ENCODE peak calls at places on chromosomes 2 and 18, in six cellular contexts. One of them, this sample, is unnamed.

GRCh38 chr2:48175656-48176055 is 269.4 kb upstream of the FBXO11 start:
- DNase-seq in OCI-LY7: no peak
- DNase-seq in GM23338: no peak
- DNase-seq in neural progenitor cell: no peak
- DNase-seq in HCT116: no peak
- DNase-seq in SK-N-SH: no peak
- DNase-seq in this sample: no peak

GRCh38 chr2:42828487-42829416 is 36.4 kb upstream of the HAAO start:
- DNase-seq in neural progenitor cell: peak; percentile 89
- DNase-seq in GM23338: peak; percentile 91
- DNase-seq in SK-N-SH: peak; percentile 92
- DNase-seq in HCT116: peak; percentile 54
- DNase-seq in OCI-LY7: peak; percentile 76
- DNase-seq in this sample: peak; percentile 67

GRCh38 chr2:236021497-236022057 is 146.6 kb downstream of the GBX2 start:
- DNase-seq in GM23338: no peak
- DNase-seq in OCI-LY7: no peak
- DNase-seq in HCT116: no peak
- DNase-seq in neural progenitor cell: no peak
- DNase-seq in SK-N-SH: no peak
- DNase-seq in this sample: no peak

GRCh38 chr2:188978291-188979081 is 4.3 kb downstream of the COL3A1 start:
- DNase-seq in neural progenitor cell: peak; percentile 62
- DNase-seq in GM23338: peak; percentile 15
- DNase-seq in SK-N-SH: no peak
- DNase-seq in OCI-LY7: no peak
- DNase-seq in HCT116: peak; percentile 31
- DNase-seq in this sample: peak; percentile 49

GRCh38 chr18:68925268-68925667 is 127.4 kb downstream of the CCDC102B start:
- DNase-seq in SK-N-SH: no peak
- DNase-seq in OCI-LY7: no peak
- DNase-seq in HCT116: no peak
- DNase-seq in neural progenitor cell: peak; percentile 33
- DNase-seq in GM23338: peak; percentile 60
- DNase-seq in this sample: peak; percentile 89

GRCh38 chr2:111634050-111634784 is 249.8 kb downstream of the ANAPC1 start:
- DNase-seq in OCI-LY7: no peak
- DNase-seq in SK-N-SH: no peak
- DNase-seq in GM23338: no peak
- DNase-seq in neural progenitor cell: no peak
- DNase-seq in HCT116: no peak
- DNase-seq in this sample: no peak

GRCh38 chr18:48161911-48162698 is 231.6 kb upstream of the SMAD2 start:
- DNase-seq in GM23338: peak; percentile 55
- DNase-seq in SK-N-SH: no peak
- DNase-seq in HCT116: no peak
- DNase-seq in neural progenitor cell: no peak
- DNase-seq in OCI-LY7: no peak
- DNase-seq in this sample: no peak

GRCh38 chr2:45993476-45993991 is 303.7 kb upstream of the EPAS1 start:
- DNase-seq in SK-N-SH: peak; percentile 70
- DNase-seq in GM23338: peak; percentile 94
- DNase-seq in neural progenitor cell: peak; percentile 90
- DNase-seq in HCT116: peak; percentile 64
- DNase-seq in OCI-LY7: peak; percentile 73
- DNase-seq in this sample: peak; percentile 86

GRCh38 chr2:216624251-216624650 is 9.0 kb upstream of the IGFBP2 start:
- DNase-seq in OCI-LY7: no peak
- DNase-seq in HCT116: no peak
- DNase-seq in neural progenitor cell: no peak
- DNase-seq in GM23338: no peak
- DNase-seq in SK-N-SH: no peak
- DNase-seq in this sample: no peak

GRCh38 chr18:70998490-70998889 is 709.6 kb downstream of the SOCS6 start:
- DNase-seq in GM23338: no peak
- DNase-seq in SK-N-SH: no peak
- DNase-seq in neural progenitor cell: peak; percentile 47
- DNase-seq in OCI-LY7: no peak
- DNase-seq in HCT116: no peak
- DNase-seq in this sample: no peak

GRCh38 chr18:30639361-30639760 is 403.2 kb downstream of the DSC3 start:
- DNase-seq in GM23338: no peak
- DNase-seq in neural progenitor cell: no peak
- DNase-seq in HCT116: no peak
- DNase-seq in SK-N-SH: no peak
- DNase-seq in OCI-LY7: no peak
- DNase-seq in this sample: no peak

GRCh38 chr2:200056105-200056504 is 100.7 kb downstream of the MAIP1 start:
- DNase-seq in GM23338: no peak
- DNase-seq in neural progenitor cell: no peak
- DNase-seq in SK-N-SH: no peak
- DNase-seq in HCT116: no peak
- DNase-seq in OCI-LY7: no peak
- DNase-seq in this sample: no peak

GRCh38 chr2:26560892-26561291 is 80.3 kb downstream of the CIB4 start:
- DNase-seq in neural progenitor cell: no peak
- DNase-seq in OCI-LY7: no peak
- DNase-seq in HCT116: no peak
- DNase-seq in SK-N-SH: no peak
- DNase-seq in GM23338: no peak
- DNase-seq in this sample: no peak

GRCh38 chr2:160917850-160918249 is 242.4 kb upstream of the TANK start:
- DNase-seq in HCT116: no peak
- DNase-seq in OCI-LY7: no peak
- DNase-seq in neural progenitor cell: no peak
- DNase-seq in GM23338: no peak
- DNase-seq in SK-N-SH: no peak
- DNase-seq in this sample: no peak

GRCh38 chr2:160921401-160921964 is 238.7 kb upstream of the TANK start:
- DNase-seq in GM23338: no peak
- DNase-seq in OCI-LY7: no peak
- DNase-seq in neural progenitor cell: no peak
- DNase-seq in SK-N-SH: peak; percentile 27
- DNase-seq in HCT116: no peak
- DNase-seq in this sample: no peak

GRCh38 chr2:160920061-160920460 is 240.2 kb upstream of the TANK start:
- DNase-seq in neural progenitor cell: no peak
- DNase-seq in GM23338: no peak
- DNase-seq in SK-N-SH: no peak
- DNase-seq in OCI-LY7: no peak
- DNase-seq in HCT116: no peak
- DNase-seq in this sample: no peak

GRCh38 chr2:160920791-160921303 is 239.4 kb upstream of the TANK start:
- DNase-seq in GM23338: no peak
- DNase-seq in SK-N-SH: peak; percentile 74
- DNase-seq in OCI-LY7: no peak
- DNase-seq in neural progenitor cell: no peak
- DNase-seq in HCT116: no peak
- DNase-seq in this sample: no peak

GRCh38 chr2:160918909-160919503 is 241.2 kb upstream of the TANK start:
- DNase-seq in neural progenitor cell: peak; percentile 82
- DNase-seq in HCT116: peak; percentile 21
- DNase-seq in GM23338: peak; percentile 84
- DNase-seq in OCI-LY7: peak; percentile 18
- DNase-seq in SK-N-SH: no peak
- DNase-seq in this sample: peak; percentile 56
- TF ChIP-seq EZH2phosphoT487 in neural progenitor cell: no peak
- TF ChIP-seq EZH2phosphoT487 in HCT116: no peak
- TF ChIP-seq EZH2phosphoT487 in GM23338: no peak
- TF ChIP-seq EZH2phosphoT487 in OCI-LY7: no peak
- TF ChIP-seq EZH2phosphoT487 in SK-N-SH: no peak
- TF ChIP-seq EZH2phosphoT487 in this sample: no peak

GRCh38 chr2:168169097-168169745 is 78.2 kb downstream of the STK39 start:
- DNase-seq in HCT116: no peak
- DNase-seq in SK-N-SH: no peak
- DNase-seq in neural progenitor cell: no peak
- DNase-seq in OCI-LY7: peak; percentile 5
- DNase-seq in GM23338: no peak
- DNase-seq in this sample: no peak
- TF ChIP-seq EZH2phosphoT487 in HCT116: no peak
- TF ChIP-seq EZH2phosphoT487 in SK-N-SH: no peak
- TF ChIP-seq EZH2phosphoT487 in neural progenitor cell: no peak
- TF ChIP-seq EZH2phosphoT487 in OCI-LY7: no peak
- TF ChIP-seq EZH2phosphoT487 in GM23338: no peak
- TF ChIP-seq EZH2phosphoT487 in this sample: no peak

DNA sequence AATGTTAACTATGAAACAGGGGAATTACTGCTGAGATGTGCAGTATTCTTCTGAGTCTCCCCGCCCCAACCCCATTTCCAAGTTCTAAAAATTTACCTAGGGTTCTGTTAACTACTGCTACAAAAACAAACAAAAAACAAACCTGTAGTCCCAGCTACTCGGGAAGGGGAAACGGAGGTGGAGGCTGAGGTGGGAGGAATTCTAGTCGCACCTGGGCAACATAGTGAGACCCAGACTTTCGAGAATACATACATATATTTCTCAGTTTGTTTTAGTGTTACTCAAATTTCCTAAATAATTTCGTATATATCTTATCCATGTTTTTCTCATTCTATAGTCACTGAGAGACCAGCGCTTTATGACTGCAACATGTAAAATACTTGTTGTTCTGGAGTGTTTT is 989 bp downstream of the STAM2 start:
- DNase-seq in GM23338: no peak
- DNase-seq in OCI-LY7: no peak
- DNase-seq in SK-N-SH: no peak
- DNase-seq in HCT116: no peak
- DNase-seq in neural progenitor cell: no peak
- DNase-seq in this sample: peak; percentile 9
- TF ChIP-seq EZH2phosphoT487 in GM23338: no peak
- TF ChIP-seq EZH2phosphoT487 in OCI-LY7: no peak
- TF ChIP-seq EZH2phosphoT487 in SK-N-SH: no peak
- TF ChIP-seq EZH2phosphoT487 in HCT116: no peak
- TF ChIP-seq EZH2phosphoT487 in neural progenitor cell: no peak
- TF ChIP-seq EZH2phosphoT487 in this sample: no peak

DNA sequence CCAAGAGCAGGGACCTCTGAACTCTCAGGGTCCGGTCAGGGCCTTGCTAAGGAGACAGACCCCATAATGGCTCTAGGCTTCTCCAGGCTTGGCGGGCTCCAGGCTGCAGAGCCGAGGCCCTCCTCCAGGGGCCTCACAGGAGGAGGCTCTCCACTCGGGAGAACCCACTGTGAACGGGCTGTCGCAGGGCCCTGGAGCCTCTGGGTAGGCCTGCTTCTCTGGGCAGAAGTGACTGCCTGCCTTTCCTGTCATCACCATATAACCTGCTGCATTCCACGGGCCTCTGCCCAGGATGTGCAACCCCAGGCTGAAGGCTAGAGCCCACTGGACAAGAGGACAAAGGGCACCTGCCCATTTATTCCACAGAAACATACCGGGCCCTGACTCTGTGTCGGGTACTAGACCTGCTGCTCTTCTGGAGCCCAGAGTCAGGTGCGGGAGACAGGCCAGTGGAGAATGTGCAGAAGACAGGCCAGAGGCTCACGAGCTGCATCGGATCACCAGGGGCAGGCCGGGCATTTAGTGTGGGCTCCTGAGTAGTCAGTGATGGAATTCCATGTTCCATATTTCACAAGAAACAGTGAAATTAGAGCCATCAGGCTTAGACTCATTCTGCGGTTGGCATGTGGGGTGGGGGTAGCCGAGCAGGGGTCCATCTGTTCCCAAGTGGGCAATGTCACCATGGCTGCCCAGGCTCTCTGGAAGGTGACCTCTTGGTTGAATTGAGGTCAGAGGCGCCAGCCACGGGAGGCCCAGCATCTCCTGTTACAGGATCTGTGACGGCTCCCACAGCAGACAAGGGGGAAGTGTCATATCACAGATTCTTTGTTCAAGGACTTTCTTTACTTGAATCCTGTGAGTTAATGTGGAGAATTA is 220.8 kb downstream of the SH3RF3 start:
- DNase-seq in OCI-LY7: no peak
- DNase-seq in HCT116: no peak
- DNase-seq in neural progenitor cell: no peak
- DNase-seq in SK-N-SH: no peak
- DNase-seq in GM23338: peak; percentile 24
- DNase-seq in this sample: no peak
- TF ChIP-seq EZH2phosphoT487 in OCI-LY7: no peak
- TF ChIP-seq EZH2phosphoT487 in HCT116: no peak
- TF ChIP-seq EZH2phosphoT487 in neural progenitor cell: no peak
- TF ChIP-seq EZH2phosphoT487 in SK-N-SH: no peak
- TF ChIP-seq EZH2phosphoT487 in GM23338: no peak
- TF ChIP-seq EZH2phosphoT487 in this sample: no peak

GRCh38 chr2:31136000-31136399 is 2.2 kb downstream of the GALNT14 start:
- DNase-seq in GM23338: no peak
- DNase-seq in OCI-LY7: no peak
- DNase-seq in SK-N-SH: no peak
- DNase-seq in neural progenitor cell: no peak
- DNase-seq in HCT116: no peak
- DNase-seq in this sample: no peak
- TF ChIP-seq EZH2phosphoT487 in GM23338: no peak
- TF ChIP-seq EZH2phosphoT487 in OCI-LY7: no peak
- TF ChIP-seq EZH2phosphoT487 in SK-N-SH: no peak
- TF ChIP-seq EZH2phosphoT487 in neural progenitor cell: no peak
- TF ChIP-seq EZH2phosphoT487 in HCT116: no peak
- TF ChIP-seq EZH2phosphoT487 in this sample: no peak

GRCh38 chr2:36367497-36368353 is 12.1 kb downstream of the CRIM1 start:
- DNase-seq in SK-N-SH: no peak
- DNase-seq in OCI-LY7: no peak
- DNase-seq in HCT116: no peak
- DNase-seq in neural progenitor cell: peak; percentile 38
- DNase-seq in GM23338: peak; percentile 80
- DNase-seq in this sample: no peak
- TF ChIP-seq EZH2phosphoT487 in SK-N-SH: no peak
- TF ChIP-seq EZH2phosphoT487 in OCI-LY7: no peak
- TF ChIP-seq EZH2phosphoT487 in HCT116: no peak
- TF ChIP-seq EZH2phosphoT487 in neural progenitor cell: no peak
- TF ChIP-seq EZH2phosphoT487 in GM23338: no peak
- TF ChIP-seq EZH2phosphoT487 in this sample: no peak

GRCh38 chr2:18799397-18799796 is 210.0 kb upstream of the NT5C1B start:
- DNase-seq in neural progenitor cell: no peak
- DNase-seq in OCI-LY7: no peak
- DNase-seq in HCT116: no peak
- DNase-seq in SK-N-SH: no peak
- DNase-seq in GM23338: no peak
- DNase-seq in this sample: no peak
- TF ChIP-seq EZH2phosphoT487 in neural progenitor cell: no peak
- TF ChIP-seq EZH2phosphoT487 in OCI-LY7: no peak
- TF ChIP-seq EZH2phosphoT487 in HCT116: no peak
- TF ChIP-seq EZH2phosphoT487 in SK-N-SH: no peak
- TF ChIP-seq EZH2phosphoT487 in GM23338: no peak
- TF ChIP-seq EZH2phosphoT487 in this sample: no peak

GRCh38 chr2:3785220-3785889 is 82.0 kb downstream of the DCDC2C start:
- DNase-seq in HCT116: no peak
- DNase-seq in GM23338: peak; percentile 34
- DNase-seq in OCI-LY7: no peak
- DNase-seq in SK-N-SH: no peak
- DNase-seq in neural progenitor cell: no peak
- DNase-seq in this sample: no peak
- TF ChIP-seq EZH2phosphoT487 in HCT116: no peak
- TF ChIP-seq EZH2phosphoT487 in GM23338: no peak
- TF ChIP-seq EZH2phosphoT487 in OCI-LY7: no peak
- TF ChIP-seq EZH2phosphoT487 in SK-N-SH: no peak
- TF ChIP-seq EZH2phosphoT487 in neural progenitor cell: no peak
- TF ChIP-seq EZH2phosphoT487 in this sample: no peak

GRCh38 chr2:167653131-167653530 is 594.3 kb downstream of the STK39 start:
- DNase-seq in GM23338: no peak
- DNase-seq in neural progenitor cell: no peak
- DNase-seq in OCI-LY7: no peak
- DNase-seq in SK-N-SH: no peak
- DNase-seq in HCT116: no peak
- DNase-seq in this sample: no peak
- TF ChIP-seq EZH2phosphoT487 in GM23338: no peak
- TF ChIP-seq EZH2phosphoT487 in neural progenitor cell: no peak
- TF ChIP-seq EZH2phosphoT487 in OCI-LY7: no peak
- TF ChIP-seq EZH2phosphoT487 in SK-N-SH: no peak
- TF ChIP-seq EZH2phosphoT487 in HCT116: no peak
- TF ChIP-seq EZH2phosphoT487 in this sample: no peak